ENCODE peak calls at places on chromosomes 2 and 18, in four cellular contexts. Y, C, I and R are unnamed samples. For H3K4me1, the result is how much of the 10 kb centered on the place peaks cover.

GRCh38 chr2:54979645-54980044 is 70.6 kb downstream of the RTN4 start:
- DNase-seq in Y (no peak), C (no peak), I (peak), R (peak)

GRCh38 chr2:177535968-177536514 is 143.5 kb downstream of the AGPS start:
- DNase-seq in Y (no peak), C (no peak), I (no peak), R (no peak)

GRCh38 chr2:210541280-210541902 is 15.0 kb upstream of the CPS1 start:
- DNase-seq in Y (no peak), C (no peak), I (no peak), R (peak)

GRCh38 chr2:127526940-127527804 is 883 bp upstream of the IWS1 start:
- DNase-seq in Y (no peak), C (no peak), I (peak), R (peak)

GRCh38 chr2:134320930-134321329 is 67.1 kb downstream of the MGAT5 start:
- DNase-seq in Y (no peak), C (no peak), I (no peak), R (no peak)

GRCh38 chr18:24669502-24669901 is 209.1 kb downstream of the HRH4 start:
- DNase-seq in Y (no peak), C (no peak), I (no peak), R (no peak)

GRCh38 chr2:145305854-145306253 is 785.9 kb upstream of the ZEB2 start:
- DNase-seq in Y (no peak), C (no peak), I (no peak), R (no peak)

GRCh38 chr2:109345653-109346165 is 216.7 kb downstream of the SH3RF3 start:
- DNase-seq in Y (no peak), C (no peak), I (no peak), R (peak)

GRCh38 chr2:110101911-110102774 is 13.5 kb downstream of the MALL start:
- DNase-seq in Y (peak), C (no peak), I (peak), R (no peak)

GRCh38 chr2:130890941-130891669 is 54.4 kb downstream of the ARHGEF4 start:
- DNase-seq in Y (no peak), C (no peak), I (peak), R (no peak)

DNA sequence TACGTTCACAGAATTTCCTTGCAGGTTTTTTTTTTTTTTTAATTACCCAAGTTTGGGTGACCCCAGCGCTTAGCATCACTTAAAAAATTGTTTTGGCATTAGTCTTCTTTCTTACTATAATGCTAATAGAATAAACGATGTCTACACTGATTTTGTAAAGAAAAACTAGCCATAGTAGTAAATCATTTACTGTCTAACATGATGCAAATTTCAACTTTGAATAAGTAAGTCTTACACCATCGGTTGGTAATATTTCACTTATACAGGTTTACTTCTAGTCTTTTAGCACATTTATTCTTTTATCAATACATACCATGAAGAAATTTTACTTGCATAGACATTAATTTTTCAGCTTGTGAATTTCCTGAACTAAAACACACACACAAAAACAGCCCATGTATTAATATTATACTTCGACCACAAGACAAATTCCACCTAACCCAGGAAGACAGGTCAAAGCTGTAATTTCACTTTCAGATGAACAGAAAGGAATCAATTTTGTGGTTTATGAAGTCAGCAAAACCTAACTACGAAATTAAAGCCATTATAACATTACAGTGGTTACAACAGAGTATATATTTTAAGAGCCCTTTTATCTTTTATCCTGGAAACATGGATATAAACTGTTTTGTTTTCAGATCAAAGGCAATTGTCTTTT is 1.9 kb downstream of the YES1 start:
- DNase-seq in Y (no peak), C (no peak), I (no peak), R (no peak)
- H3K4me3 ChIP-seq in Y (no peak), C (no peak), I (peak), R (no peak)

GRCh38 chr2:45845058-45845457 is 193.6 kb downstream of the PRKCE start:
- DNase-seq in Y (no peak), C (no peak), I (no peak), R (no peak)
- H3K4me1 ChIP-seq in Y (under half), C (under half), I (under half), R (under half)

DNA sequence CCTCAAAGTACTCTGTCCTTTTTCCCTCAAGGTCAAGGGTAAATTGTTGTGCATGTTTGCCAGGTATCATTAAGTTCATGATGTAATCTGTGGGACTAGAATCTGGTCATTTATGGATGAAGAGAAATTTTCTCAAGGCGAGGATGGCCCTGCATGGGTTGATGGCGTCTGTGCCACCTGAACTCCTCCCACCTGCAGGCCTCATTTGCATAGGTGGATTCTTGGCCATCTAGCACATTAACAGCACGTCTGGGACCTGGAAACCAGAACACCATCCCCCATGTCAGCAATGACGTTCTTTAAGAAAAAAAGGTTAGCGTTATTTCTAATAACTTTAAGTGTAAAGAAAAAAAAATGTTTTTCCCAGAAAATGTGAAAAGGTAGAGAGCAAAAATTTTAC is 145.8 kb downstream of the ESCO1 start:
- DNase-seq in Y (no peak), C (no peak), I (no peak), R (no peak)
- H3K4me3 ChIP-seq in Y (no peak), C (no peak), I (no peak), R (no peak)

GRCh38 chr2:47032773-47033101 is 117.1 kb upstream of the MCFD2 start:
- DNase-seq in Y (no peak), C (no peak), I (no peak), R (no peak)

GRCh38 chr2:47033102-47033880 is 117.7 kb upstream of the MCFD2 start:
- DNase-seq in Y (no peak), C (no peak), I (no peak), R (no peak)

GRCh38 chr2:47029737-47030524 is 114.3 kb upstream of the MCFD2 start:
- DNase-seq in Y (no peak), C (no peak), I (peak), R (no peak)

GRCh38 chr2:47034973-47035609 is 119.5 kb upstream of the MCFD2 start:
- DNase-seq in Y (peak), C (no peak), I (no peak), R (peak)

GRCh38 chr2:47031909-47032668 is 116.5 kb upstream of the MCFD2 start:
- DNase-seq in Y (no peak), C (no peak), I (no peak), R (no peak)
- H3K4me1 ChIP-seq in Y (half or more), C (half or more), I (under half), R (under half)